ENCODE peak calls at places on chromosomes 16 and 17, in four cellular contexts. S, M, A and B are unnamed samples.

GRCh38 chr17:40522961-40523310 is 21.5 kb upstream of the TNS4 start:
- DNase-seq in S (no peak), M (no peak), A (no peak), B (no peak)

GRCh38 chr17:38572665-38573365 is 32.9 kb downstream of the SRCIN1 start:
- DNase-seq in S (no peak), M (peak; percentile 23), A (peak; percentile 44), B (no peak)

GRCh38 chr17:39114744-39115534 is 36.5 kb downstream of the PLXDC1 start:
- DNase-seq in S (no peak), M (no peak), A (peak; percentile 27), B (no peak)

GRCh38 chr16:67470314-67470713 is 10.6 kb downstream of the ATP6V0D1 start:
- DNase-seq in S (no peak), M (no peak), A (no peak), B (no peak)

GRCh38 chr16:81526199-81526598 is 81.6 kb downstream of the CMIP start:
- DNase-seq in S (no peak), M (no peak), A (no peak), B (no peak)

GRCh38 chr16:27515874-27516353 is 33.8 kb downstream of the GTF3C1 start:
- DNase-seq in S (peak; percentile 39), M (peak; percentile 48), A (peak; percentile 44), B (peak; percentile 36)

GRCh38 chr17:4598776-4599504 is 14.6 kb downstream of the SMTNL2 start:
- DNase-seq in S (no peak), M (no peak), A (no peak), B (no peak)

GRCh38 chr17:8125947-8126305 is 2.0 kb upstream of the HES7 start:
- DNase-seq in S (no peak), M (peak; percentile 75), A (peak; percentile 57), B (no peak)

GRCh38 chr17:2542456-2542855 is 30.8 kb upstream of the METTL16 start:
- DNase-seq in S (no peak), M (no peak), A (no peak), B (no peak)

GRCh38 chr17:21379080-21379711 is 3.0 kb downstream of the KCNJ12 start:
- DNase-seq in S (no peak), M (no peak), A (no peak), B (no peak)

GRCh38 chr17:2853722-2854580 is 57.7 kb downstream of the RAP1GAP2 start:
- DNase-seq in S (no peak), M (peak; percentile 55), A (no peak), B (no peak)

GRCh38 chr16:28623172-28623711 is 13.4 kb upstream of the SULT1A1 start:
- DNase-seq in S (no peak), M (peak; percentile 32), A (no peak), B (no peak)

GRCh38 chr17:519450-520212 is 167.0 kb upstream of the RPH3AL start:
- DNase-seq in S (no peak), M (no peak), A (no peak), B (no peak)

GRCh38 chr16:78878570-78878969 is 722.0 kb downstream of the MAF start:
- DNase-seq in S (no peak), M (no peak), A (no peak), B (no peak)

GRCh38 chr16:28873543-28874201 is 4.6 kb upstream of the ATP2A1 start:
- DNase-seq in S (no peak), M (no peak), A (peak; percentile 85), B (no peak)

GRCh38 chr17:59361386-59361785 is 29.9 kb downstream of the YPEL2 start:
- DNase-seq in S (no peak), M (peak; percentile 25), A (no peak), B (no peak)

GRCh38 chr16:11429823-11430222 is 84.6 kb downstream of the RMI2 start:
- DNase-seq in S (no peak), M (peak; percentile 15), A (no peak), B (no peak)

GRCh38 chr16:13397126-13397525 is 495.7 kb downstream of the SHISA9 start:
- DNase-seq in S (no peak), M (no peak), A (no peak), B (no peak)

GRCh38 chr17:54945246-54945645 is 23.2 kb downstream of the COX11 start:
- DNase-seq in S (no peak), M (no peak), A (no peak), B (no peak)

GRCh38 chr16:51374346-51374745 is 223.3 kb upstream of the SALL1 start:
- DNase-seq in S (no peak), M (peak; percentile 20), A (no peak), B (no peak)

GRCh38 chr16:51839697-51840462 is 688.8 kb upstream of the SALL1 start:
- DNase-seq in S (peak; percentile 9), M (peak; percentile 65), A (no peak), B (peak; percentile 15)

GRCh38 chr17:8359769-8360168 is 16.7 kb downstream of the KRABD2 start:
- DNase-seq in S (no peak), M (no peak), A (peak; percentile 38), B (no peak)

GRCh38 chr16:81500833-81501521 is 56.4 kb downstream of the CMIP start:
- DNase-seq in S (no peak), M (no peak), A (no peak), B (no peak)

GRCh38 chr16:1451702-1452392 is 7.5 kb upstream of the CCDC154 start:
- DNase-seq in S (no peak), M (no peak), A (no peak), B (no peak)

GRCh38 chr17:27578718-27579085 is 52.3 kb upstream of the LGALS9 start:
- DNase-seq in S (no peak), M (no peak), A (peak; percentile 60), B (peak; percentile 45)

GRCh38 chr17:80871341-80871740 is 120.3 kb upstream of the CHMP6 start:
- DNase-seq in S (no peak), M (no peak), A (no peak), B (no peak)

GRCh38 chr16:85754403-85754802 is 3.5 kb upstream of the C16orf74 start:
- DNase-seq in S (no peak), M (no peak), A (no peak), B (no peak)
- TF ChIP-seq PHF8 in S (no peak), M (no peak), A (no peak), B (no peak)

GRCh38 chr17:78185981-78186688 is 717 bp downstream of the TK1 start:
- DNase-seq in S (no peak), M (peak; percentile 79), A (peak; percentile 58), B (no peak)
- TF ChIP-seq PHF8 in S (no peak), M (no peak), A (no peak), B (no peak)

GRCh38 chr17:30475206-30475605 is 2.0 kb upstream of the GOSR1 start:
- DNase-seq in S (no peak), M (no peak), A (no peak), B (no peak)

GRCh38 chr17:30476726-30477082 is 504 bp upstream of the GOSR1 start:
- DNase-seq in S (no peak), M (no peak), A (peak; percentile 43), B (peak; percentile 9)

GRCh38 chr17:30477083-30477757 is at the start of gene GOSR1:
- DNase-seq in S (peak; percentile 86), M (peak; percentile 98), A (peak; percentile 91), B (peak; percentile 90)

GRCh38 chr17:30482555-30482954 is 5.3 kb downstream of the GOSR1 start:
- DNase-seq in S (no peak), M (no peak), A (no peak), B (no peak)

DNA sequence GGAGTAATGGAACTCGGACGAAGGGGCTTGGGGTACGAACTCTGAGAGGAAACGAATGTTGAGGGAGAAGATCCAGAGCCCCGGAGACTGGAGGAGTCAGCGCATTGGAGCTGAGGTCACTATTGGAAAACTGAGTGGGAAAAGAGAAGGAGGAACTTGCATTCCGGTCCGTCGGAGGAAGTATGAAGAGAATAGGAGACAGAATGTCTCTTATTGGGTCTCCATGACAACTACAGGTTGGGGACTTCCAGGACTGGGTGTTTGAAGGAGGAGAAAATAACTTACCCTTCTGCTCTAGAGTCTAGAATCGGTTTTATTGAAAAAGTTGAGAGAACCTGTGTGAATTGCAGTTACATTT is 529 bp downstream of the GOSR1 start:
- DNase-seq in S (no peak), M (peak; percentile 22), A (no peak), B (peak; percentile 9)
- TF ChIP-seq PHF8 in S (no peak), M (peak; percentile 43), A (no peak), B (no peak)

DNA sequence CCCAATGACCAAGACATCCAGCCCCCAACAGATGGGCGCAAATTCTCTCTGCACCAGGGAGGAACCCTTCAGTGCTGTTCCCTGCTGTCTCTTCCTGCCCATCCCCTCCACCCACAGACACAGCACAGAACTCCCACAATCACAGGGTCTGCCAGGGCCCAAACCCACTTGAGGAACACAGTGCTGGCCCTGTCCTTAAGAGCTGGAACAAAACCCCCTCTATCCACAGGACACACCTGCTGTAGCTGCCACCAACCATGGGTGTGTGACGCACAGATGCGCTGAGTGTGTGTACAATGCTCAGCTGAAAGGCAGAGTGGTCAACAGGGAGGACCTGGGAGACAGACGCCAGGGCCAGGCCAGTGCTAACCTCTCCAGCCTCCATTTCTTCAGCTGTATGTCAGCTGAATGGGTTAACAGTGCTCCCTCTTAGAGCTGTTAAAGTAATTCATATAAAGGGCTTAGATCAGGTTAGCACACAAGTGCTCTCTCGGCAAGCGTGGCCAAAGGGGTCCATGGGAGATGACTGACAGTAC is 62.1 kb downstream of the AMFR start:
- DNase-seq in S (no peak), M (no peak), A (no peak), B (no peak)
- TF ChIP-seq PHF8 in S (no peak), M (no peak), A (no peak), B (no peak)

GRCh38 chr17:51362818-51363598 is 102.7 kb downstream of the UTP18 start:
- DNase-seq in S (peak; percentile 51), M (no peak), A (no peak), B (no peak)
- TF ChIP-seq PHF8 in S (no peak), M (no peak), A (no peak), B (no peak)

GRCh38 chr16:21949713-21950260 is 3.4 kb upstream of the UQCRC2 start:
- DNase-seq in S (no peak), M (no peak), A (no peak), B (no peak)

GRCh38 chr16:21952793-21953540 is at the start of gene UQCRC2:
- DNase-seq in S (peak; percentile 64), M (peak; percentile 96), A (peak; percentile 94), B (peak; percentile 97)

GRCh38 chr16:21953541-21953902 is 361 bp downstream of the UQCRC2 start:
- DNase-seq in S (no peak), M (no peak), A (no peak), B (no peak)

GRCh38 chr16:21952040-21952792 is 945 bp upstream of the UQCRC2 start:
- DNase-seq in S (no peak), M (peak; percentile 78), A (peak; percentile 75), B (peak; percentile 93)

DNA sequence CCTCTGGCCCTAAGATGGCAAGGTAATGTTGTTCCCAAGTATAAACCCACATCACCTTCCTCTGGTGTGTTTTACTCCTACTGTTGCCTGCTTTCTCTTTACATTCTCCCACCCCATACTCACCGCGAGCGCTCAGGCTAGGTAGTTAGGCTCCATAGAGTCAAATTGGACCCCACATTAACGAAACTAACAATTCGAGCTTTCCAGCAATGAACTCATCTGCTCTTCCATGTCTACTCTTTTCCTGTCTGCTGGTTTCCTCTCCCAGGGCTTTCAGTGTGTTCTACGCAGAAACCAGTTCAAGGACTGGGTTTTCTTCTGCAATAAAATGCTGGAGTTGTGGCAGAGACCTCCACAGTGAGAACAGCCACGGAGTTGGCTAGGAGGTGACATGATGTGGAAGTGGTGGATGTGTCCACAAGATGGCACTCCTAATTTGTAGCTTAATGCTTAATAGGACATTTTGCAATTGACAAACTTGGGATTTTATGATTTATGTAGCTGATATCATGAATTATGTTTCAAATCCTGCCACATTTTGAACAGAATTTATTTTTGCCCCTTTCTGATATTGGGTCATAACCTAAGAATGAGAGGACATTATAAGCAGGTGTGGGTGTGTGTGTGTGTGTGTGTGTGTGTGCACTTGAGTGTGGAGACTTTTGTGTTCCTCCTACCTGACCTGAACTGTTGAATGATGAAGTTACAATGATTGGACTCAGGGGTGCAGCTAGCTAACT is 2.2 kb upstream of the UQCRC2 start:
- DNase-seq in S (no peak), M (peak; percentile 61), A (peak; percentile 37), B (peak; percentile 54)
- TF ChIP-seq PHF8 in S (no peak), M (no peak), A (no peak), B (peak; percentile 27)

GRCh38 chr16:20181949-20182348 is 108.3 kb upstream of the GPR139 start:
- DNase-seq in S (no peak), M (no peak), A (no peak), B (no peak)
- TF ChIP-seq PHF8 in S (no peak), M (no peak), A (no peak), B (no peak)